ENCODE peak calls at places on chromosome 6, in six cellular contexts. One of them, this sample, is unnamed.

GRCh38 chr6:86357877-86358276 is 579.5 kb upstream of the HTR1E start:
- DNase-seq in foreskin keratinocyte: no peak
- DNase-seq in fibroblast of lung: no peak
- DNase-seq in OCI-LY7: no peak
- DNase-seq in MM.1S: no peak
- DNase-seq in lung: no peak
- DNase-seq in this sample: no peak

GRCh38 chr6:16288163-16288562 is 49.8 kb downstream of the GMPR start:
- DNase-seq in foreskin keratinocyte: no peak
- DNase-seq in fibroblast of lung: no peak
- DNase-seq in OCI-LY7: no peak
- DNase-seq in MM.1S: no peak
- DNase-seq in lung: no peak
- DNase-seq in this sample: no peak

GRCh38 chr6:168871535-168872106 is 382.0 kb downstream of the THBS2 start:
- DNase-seq in foreskin keratinocyte: no peak
- DNase-seq in fibroblast of lung: no peak
- DNase-seq in OCI-LY7: no peak
- DNase-seq in MM.1S: no peak
- DNase-seq in lung: no peak
- DNase-seq in this sample: no peak

GRCh38 chr6:50822078-50822476 is 3.4 kb downstream of the TFAP2B start:
- DNase-seq in foreskin keratinocyte: peak; percentile 69
- DNase-seq in fibroblast of lung: no peak
- DNase-seq in OCI-LY7: no peak
- DNase-seq in MM.1S: no peak
- DNase-seq in lung: no peak
- DNase-seq in this sample: no peak

GRCh38 chr6:159328052-159328451 is 158.9 kb downstream of the FNDC1 start:
- DNase-seq in foreskin keratinocyte: no peak
- DNase-seq in fibroblast of lung: no peak
- DNase-seq in OCI-LY7: no peak
- DNase-seq in MM.1S: no peak
- DNase-seq in lung: no peak
- DNase-seq in this sample: no peak

GRCh38 chr6:7132398-7132797 is 24.6 kb downstream of the RREB1 start:
- DNase-seq in foreskin keratinocyte: no peak
- DNase-seq in fibroblast of lung: no peak
- DNase-seq in OCI-LY7: no peak
- DNase-seq in MM.1S: no peak
- DNase-seq in lung: no peak
- DNase-seq in this sample: no peak

GRCh38 chr6:151160869-151161268 is 78.9 kb upstream of the AKAP12 start:
- DNase-seq in foreskin keratinocyte: peak; percentile 11
- DNase-seq in fibroblast of lung: no peak
- DNase-seq in OCI-LY7: no peak
- DNase-seq in MM.1S: no peak
- DNase-seq in lung: peak; percentile 65
- DNase-seq in this sample: no peak

GRCh38 chr6:7758456-7758855 is 32.6 kb downstream of the BMP6 start:
- DNase-seq in foreskin keratinocyte: peak; percentile 50
- DNase-seq in fibroblast of lung: peak; percentile 98
- DNase-seq in OCI-LY7: no peak
- DNase-seq in MM.1S: no peak
- DNase-seq in lung: no peak
- DNase-seq in this sample: no peak

GRCh38 chr6:70551566-70551965 is 15.2 kb upstream of the SDHAF4 start:
- DNase-seq in foreskin keratinocyte: no peak
- DNase-seq in fibroblast of lung: no peak
- DNase-seq in OCI-LY7: no peak
- DNase-seq in MM.1S: no peak
- DNase-seq in lung: no peak
- DNase-seq in this sample: no peak

GRCh38 chr6:39402239-39402751 is 79.8 kb upstream of the KCNK16 start:
- DNase-seq in foreskin keratinocyte: no peak
- DNase-seq in fibroblast of lung: no peak
- DNase-seq in OCI-LY7: no peak
- DNase-seq in MM.1S: no peak
- DNase-seq in lung: no peak
- DNase-seq in this sample: no peak

GRCh38 chr6:140809694-140810101 is 1323.0 kb upstream of the GJE1 start:
- DNase-seq in foreskin keratinocyte: no peak
- DNase-seq in fibroblast of lung: peak; percentile 76
- DNase-seq in OCI-LY7: no peak
- DNase-seq in MM.1S: peak; percentile 41
- DNase-seq in lung: no peak
- DNase-seq in this sample: no peak

GRCh38 chr6:10230533-10230932 is 184.3 kb downstream of the TFAP2A start:
- DNase-seq in foreskin keratinocyte: peak; percentile 17
- DNase-seq in fibroblast of lung: no peak
- DNase-seq in OCI-LY7: no peak
- DNase-seq in MM.1S: no peak
- DNase-seq in lung: no peak
- DNase-seq in this sample: no peak

GRCh38 chr6:118685823-118686449 is 34.5 kb upstream of the CEP85L start:
- DNase-seq in foreskin keratinocyte: no peak
- DNase-seq in fibroblast of lung: no peak
- DNase-seq in OCI-LY7: no peak
- DNase-seq in MM.1S: no peak
- DNase-seq in lung: no peak
- DNase-seq in this sample: no peak

GRCh38 chr6:139508576-139508975 is 134.1 kb upstream of the CITED2 start:
- DNase-seq in foreskin keratinocyte: no peak
- DNase-seq in fibroblast of lung: no peak
- DNase-seq in OCI-LY7: no peak
- DNase-seq in MM.1S: no peak
- DNase-seq in lung: no peak
- DNase-seq in this sample: no peak

GRCh38 chr6:31836036-31836675 is 8.6 kb downstream of the HSPA1B start:
- DNase-seq in foreskin keratinocyte: no peak
- DNase-seq in fibroblast of lung: no peak
- DNase-seq in OCI-LY7: peak; percentile 39
- DNase-seq in MM.1S: no peak
- DNase-seq in lung: no peak
- DNase-seq in this sample: no peak

GRCh38 chr6:78810146-78810545 is 57.2 kb upstream of the IRAK1BP1 start:
- DNase-seq in foreskin keratinocyte: peak; percentile 87
- DNase-seq in fibroblast of lung: peak; percentile 53
- DNase-seq in OCI-LY7: no peak
- DNase-seq in MM.1S: peak; percentile 28
- DNase-seq in lung: no peak
- DNase-seq in this sample: no peak

GRCh38 chr6:4543596-4543995 is 232.6 kb upstream of the CDYL start:
- DNase-seq in foreskin keratinocyte: no peak
- DNase-seq in fibroblast of lung: peak; percentile 9
- DNase-seq in OCI-LY7: no peak
- DNase-seq in MM.1S: no peak
- DNase-seq in lung: no peak
- DNase-seq in this sample: no peak

GRCh38 chr6:18016133-18016532 is 28.7 kb upstream of the KIF13A start:
- DNase-seq in foreskin keratinocyte: peak; percentile 99
- DNase-seq in fibroblast of lung: peak; percentile 40
- DNase-seq in OCI-LY7: no peak
- DNase-seq in MM.1S: no peak
- DNase-seq in lung: no peak
- DNase-seq in this sample: no peak

GRCh38 chr6:12570461-12571030 is 146.0 kb upstream of the PHACTR1 start:
- DNase-seq in foreskin keratinocyte: peak; percentile 70
- DNase-seq in fibroblast of lung: peak; percentile 67
- DNase-seq in OCI-LY7: no peak
- DNase-seq in MM.1S: no peak
- DNase-seq in lung: no peak
- DNase-seq in this sample: no peak

GRCh38 chr6:162251257-162251656 is 476.3 kb downstream of the PRKN start:
- DNase-seq in foreskin keratinocyte: no peak
- DNase-seq in fibroblast of lung: no peak
- DNase-seq in OCI-LY7: no peak
- DNase-seq in MM.1S: no peak
- DNase-seq in lung: no peak
- DNase-seq in this sample: no peak

GRCh38 chr6:25423358-25423757 is 144.2 kb downstream of the CARMIL1 start:
- DNase-seq in foreskin keratinocyte: no peak
- DNase-seq in fibroblast of lung: no peak
- DNase-seq in OCI-LY7: no peak
- DNase-seq in MM.1S: no peak
- DNase-seq in lung: no peak
- DNase-seq in this sample: no peak

GRCh38 chr6:132830236-132830799 is 15.9 kb downstream of the RPS12 start:
- DNase-seq in foreskin keratinocyte: peak; percentile 22
- DNase-seq in fibroblast of lung: peak; percentile 25
- DNase-seq in OCI-LY7: peak; percentile 25
- DNase-seq in MM.1S: peak; percentile 49
- DNase-seq in lung: no peak
- DNase-seq in this sample: no peak

GRCh38 chr6:14442250-14442649 is 324.7 kb downstream of the CD83 start:
- DNase-seq in foreskin keratinocyte: no peak
- DNase-seq in fibroblast of lung: no peak
- DNase-seq in OCI-LY7: no peak
- DNase-seq in MM.1S: no peak
- DNase-seq in lung: no peak
- DNase-seq in this sample: no peak

GRCh38 chr6:72669324-72669723 is 47.5 kb downstream of the KCNQ5 start:
- DNase-seq in foreskin keratinocyte: no peak
- DNase-seq in fibroblast of lung: no peak
- DNase-seq in OCI-LY7: no peak
- DNase-seq in MM.1S: no peak
- DNase-seq in lung: no peak
- DNase-seq in this sample: no peak

GRCh38 chr6:5275497-5275896 is 14.2 kb downstream of the FARS2 start:
- DNase-seq in foreskin keratinocyte: no peak
- DNase-seq in fibroblast of lung: no peak
- DNase-seq in OCI-LY7: no peak
- DNase-seq in MM.1S: no peak
- DNase-seq in lung: no peak
- DNase-seq in this sample: no peak

GRCh38 chr6:2264932-2265331 is 19.5 kb upstream of the GMDS start:
- DNase-seq in foreskin keratinocyte: peak; percentile 52
- DNase-seq in fibroblast of lung: peak; percentile 51
- DNase-seq in OCI-LY7: no peak
- DNase-seq in MM.1S: no peak
- DNase-seq in lung: no peak
- DNase-seq in this sample: no peak

GRCh38 chr6:93418448-93419303 is 683 bp downstream of the EPHA7 start:
- DNase-seq in foreskin keratinocyte: peak; percentile 13
- DNase-seq in fibroblast of lung: peak; percentile 51
- DNase-seq in OCI-LY7: no peak
- DNase-seq in MM.1S: peak; percentile 48
- DNase-seq in lung: peak; percentile 28
- DNase-seq in this sample: no peak

GRCh38 chr6:47733879-47734558 is 35.6 kb downstream of the ADGRF4 start:
- DNase-seq in foreskin keratinocyte: peak; percentile 38
- DNase-seq in fibroblast of lung: no peak
- DNase-seq in OCI-LY7: peak; percentile 56
- DNase-seq in MM.1S: peak; percentile 27
- DNase-seq in lung: no peak
- DNase-seq in this sample: no peak

GRCh38 chr6:169620171-169621125 is 81.4 kb downstream of the WDR27 start:
- DNase-seq in foreskin keratinocyte: peak; percentile 48
- DNase-seq in fibroblast of lung: peak; percentile 83
- DNase-seq in OCI-LY7: no peak
- DNase-seq in MM.1S: no peak
- DNase-seq in lung: no peak
- DNase-seq in this sample: no peak

DNA sequence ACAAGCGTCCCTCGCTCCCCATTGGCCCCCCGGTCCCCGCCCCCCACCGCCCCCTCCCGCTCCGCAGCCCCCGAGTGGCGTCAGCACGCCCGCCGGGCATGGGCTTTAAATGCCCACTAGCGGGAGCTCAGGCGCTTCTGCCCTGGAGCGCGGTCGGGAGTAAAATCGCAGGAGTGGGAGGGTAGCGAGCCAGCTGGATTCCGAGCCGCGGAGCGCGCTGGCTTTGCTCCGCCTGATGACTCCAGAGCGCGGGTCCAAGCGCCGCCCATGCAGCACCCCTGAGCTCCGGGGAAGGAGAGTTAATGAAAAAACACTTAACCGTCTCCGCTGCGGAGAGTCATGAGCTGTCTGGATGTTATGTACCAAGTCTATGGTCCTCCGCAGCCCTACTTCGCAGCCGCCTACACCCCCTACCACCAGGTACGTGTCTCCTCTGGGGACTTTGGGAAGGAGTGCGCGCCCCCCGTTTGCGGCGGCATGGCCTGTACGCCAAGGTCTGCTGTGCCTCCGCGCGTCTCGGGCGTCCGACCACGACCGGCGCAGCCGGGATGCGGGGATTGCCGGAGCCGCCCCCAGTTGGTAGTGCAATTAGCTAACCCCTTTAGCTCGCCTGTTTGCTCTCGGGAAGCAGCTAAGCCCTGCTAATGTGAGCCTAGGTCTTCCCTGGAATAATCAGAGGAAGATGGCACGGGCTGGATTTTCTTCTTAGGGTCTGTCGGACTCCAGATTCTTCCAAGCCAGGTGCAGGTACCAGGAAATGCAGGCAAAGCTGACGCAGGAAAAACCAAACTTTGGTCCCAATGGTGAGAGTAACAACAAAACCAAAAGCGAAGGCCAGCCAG is at the start of gene VGLL2:
- DNase-seq in foreskin keratinocyte: peak; percentile 9
- DNase-seq in fibroblast of lung: peak; percentile 49
- DNase-seq in OCI-LY7: no peak
- DNase-seq in MM.1S: peak; percentile 23
- DNase-seq in lung: no peak
- DNase-seq in this sample: no peak
- TF ChIP-seq CTCF in foreskin keratinocyte: no peak
- TF ChIP-seq CTCF in fibroblast of lung: no peak
- TF ChIP-seq CTCF in OCI-LY7: no peak
- TF ChIP-seq CTCF in MM.1S: no peak
- TF ChIP-seq CTCF in lung: no peak
- TF ChIP-seq CTCF in this sample: no peak

GRCh38 chr6:27127874-27128795 is 119.4 kb upstream of the PRSS16 start:
- DNase-seq in foreskin keratinocyte: no peak
- DNase-seq in fibroblast of lung: no peak
- DNase-seq in OCI-LY7: peak; percentile 21
- DNase-seq in MM.1S: no peak
- DNase-seq in lung: no peak
- DNase-seq in this sample: no peak
- H3K27ac ChIP-seq in foreskin keratinocyte: no peak overlapping the region
- H3K27ac ChIP-seq in fibroblast of lung: no peak overlapping the region
- H3K27ac ChIP-seq in OCI-LY7: peak overlapping the region; percentile 99
- H3K27ac ChIP-seq in MM.1S: no peak overlapping the region
- H3K27ac ChIP-seq in lung: no peak overlapping the region
- H3K27ac ChIP-seq in this sample: peak overlapping the region; percentile 29

GRCh38 chr6:106084973-106085686 is 1.0 kb upstream of the PRDM1 start:
- DNase-seq in foreskin keratinocyte: peak; percentile 76
- DNase-seq in fibroblast of lung: peak; percentile 40
- DNase-seq in OCI-LY7: no peak
- DNase-seq in MM.1S: peak; percentile 33
- DNase-seq in lung: no peak
- DNase-seq in this sample: no peak
- H3K4me1 ChIP-seq in foreskin keratinocyte: peaks cover 53% of the 10 kb centered on the region
- H3K4me1 ChIP-seq in fibroblast of lung: peaks cover 13% of the 10 kb centered on the region
- H3K4me1 ChIP-seq in OCI-LY7: peaks cover 64% of the 10 kb centered on the region
- H3K4me1 ChIP-seq in MM.1S: peaks cover 21% of the 10 kb centered on the region
- H3K4me1 ChIP-seq in lung: no peaks in the 10 kb centered on the region
- H3K4me1 ChIP-seq in this sample: peaks cover 26% of the 10 kb centered on the region

GRCh38 chr6:88165877-88166492 is at the start of gene CNR1:
- DNase-seq in foreskin keratinocyte: peak; percentile 3
- DNase-seq in fibroblast of lung: peak; percentile 39
- DNase-seq in OCI-LY7: peak; percentile 83
- DNase-seq in MM.1S: peak; percentile 53
- DNase-seq in lung: peak; percentile 79
- DNase-seq in this sample: no peak
- TF ChIP-seq CTCF in foreskin keratinocyte: peak; percentile 24
- TF ChIP-seq CTCF in fibroblast of lung: no peak
- TF ChIP-seq CTCF in OCI-LY7: peak; percentile 36
- TF ChIP-seq CTCF in MM.1S: peak; percentile 8
- TF ChIP-seq CTCF in lung: no peak
- TF ChIP-seq CTCF in this sample: no peak

GRCh38 chr6:36514554-36515456 is 32.5 kb downstream of the STK38 start:
- DNase-seq in foreskin keratinocyte: peak; percentile 63
- DNase-seq in fibroblast of lung: no peak
- DNase-seq in OCI-LY7: no peak
- DNase-seq in MM.1S: peak; percentile 73
- DNase-seq in lung: no peak
- DNase-seq in this sample: no peak
- H3K27ac ChIP-seq in foreskin keratinocyte: no peak overlapping the region
- H3K27ac ChIP-seq in fibroblast of lung: no peak overlapping the region
- H3K27ac ChIP-seq in OCI-LY7: no peak overlapping the region
- H3K27ac ChIP-seq in MM.1S: peak overlapping the region; percentile 82
- H3K27ac ChIP-seq in lung: no peak overlapping the region
- H3K27ac ChIP-seq in this sample: no peak overlapping the region